ENCODE peak calls at places on chromosomes 11 and 22, in seven cellular contexts. U is NCI-H1105; F is M059J; N is left colon; P is activated CD4-positive, alpha-beta T cell treated with anti-CD3 and anti-CD28 coated beads for 48 hours; Y is AG08395; Q is NCI-H774. V is an unnamed sample.

GRCh38 chr11:76694664-76695063 is 24.1 kb upstream of the LRRC32 start:
- DNase-seq in P (no peak), U (no peak), N (no peak), F (peak), Y (peak), Q (no peak), V (no peak)

GRCh38 chr22:43919106-43919965 is 4.3 kb upstream of the PNPLA3 start:
- DNase-seq in N (no peak), Y (peak), Q (no peak), F (peak), P (no peak), U (no peak), V (no peak)

GRCh38 chr11:94134651-94135512 is 6.2 kb downstream of the PANX1 start:
- DNase-seq in P (peak), N (peak), Q (no peak), Y (peak), U (no peak), F (peak), V (no peak)

GRCh38 chr11:13140873-13141655 is 131.9 kb downstream of the RASSF10 start:
- DNase-seq in F (peak), P (no peak), Q (no peak), U (no peak), Y (peak), N (peak), V (no peak)

GRCh38 chr11:71342951-71343827 is 90.8 kb upstream of the SHANK2 start:
- DNase-seq in F (peak), N (peak), U (peak), Q (peak), Y (peak), P (peak), V (no peak)

GRCh38 chr11:123740787-123741158 is 687 bp downstream of the ZNF202 start:
- DNase-seq in P (no peak), N (no peak), Q (no peak), F (no peak), U (no peak), Y (no peak), V (no peak)

GRCh38 chr11:107372439-107372838 is 85.2 kb downstream of the CWF19L2 start:
- DNase-seq in Y (no peak), Q (no peak), F (no peak), U (no peak), N (no peak), P (no peak), V (no peak)

GRCh38 chr11:64250875-64251721 is at the start of gene PLCB3:
- DNase-seq in U (peak), Y (peak), P (peak), N (peak), F (peak), Q (peak), V (peak)

GRCh38 chr11:113176971-113177370 is 137.4 kb upstream of the TTC12 start:
- DNase-seq in Q (no peak), Y (peak), N (no peak), U (no peak), P (no peak), F (peak), V (no peak)

GRCh38 chr22:33325232-33326004 is 267.2 kb upstream of the SYN3 start:
- DNase-seq in P (no peak), F (no peak), N (no peak), U (peak), Y (no peak), Q (no peak), V (no peak)